ENCODE peak calls at places on chromosomes 6 and 20, in six cellular contexts. K, D, U, W, A and Z are unnamed samples.

GRCh38 chr20:5168582-5169396 is 42.0 kb downstream of the CDS2 start:
- DNase-seq in W (no peak), D (peak), A (no peak), U (no peak), K (no peak), Z (no peak)

GRCh38 chr6:7975764-7976146 is 65.2 kb upstream of the TXNDC5 start:
- DNase-seq in W (peak), D (peak), A (no peak), K (no peak), U (no peak), Z (no peak)

GRCh38 chr20:3777726-3778629 is 3.3 kb downstream of the SPEF1 start:
- DNase-seq in K (peak), U (peak), W (peak), D (peak), A (no peak), Z (no peak)

GRCh38 chr6:135935951-135936601 is 84.6 kb downstream of the PDE7B start:
- DNase-seq in K (no peak), A (no peak), U (peak), D (peak), W (no peak), Z (peak)

GRCh38 chr6:108945686-108946158 is 97.5 kb downstream of the ARMC2 start:
- DNase-seq in U (peak), D (peak), K (peak), W (no peak), A (no peak), Z (no peak)

GRCh38 chr20:64055893-64056638 is 6.6 kb upstream of the SOX18 start:
- DNase-seq in U (peak), W (no peak), D (no peak), A (no peak), K (no peak), Z (no peak)

GRCh38 chr20:17503501-17504325 is 27.5 kb downstream of the BFSP1 start:
- DNase-seq in A (no peak), W (no peak), D (no peak), K (no peak), U (no peak), Z (no peak)

GRCh38 chr6:94389218-94389617 is 969.9 kb upstream of the EPHA7 start:
- DNase-seq in W (no peak), U (no peak), D (no peak), K (no peak), A (no peak), Z (no peak)

GRCh38 chr6:142728910-142729481 is 216.0 kb downstream of the HIVEP2 start:
- DNase-seq in A (no peak), W (peak), U (peak), K (no peak), D (peak), Z (no peak)

GRCh38 chr6:5205877-5206840 is 54.6 kb downstream of the LYRM4 start:
- DNase-seq in D (no peak), A (no peak), K (peak), W (peak), U (peak), Z (no peak)

GRCh38 chr20:58457083-58457680 is 58.0 kb downstream of the APCDD1L start:
- DNase-seq in D (peak), K (no peak), W (no peak), A (peak), U (peak), Z (no peak)

GRCh38 chr6:48541669-48542068 is 430.7 kb upstream of the PTCHD4 start:
- DNase-seq in U (no peak), A (no peak), D (peak), W (no peak), K (no peak), Z (no peak)

GRCh38 chr6:87074051-87074711 is 20.7 kb downstream of the CGA start:
- DNase-seq in W (peak), U (no peak), D (no peak), A (no peak), K (no peak), Z (no peak)

GRCh38 chr6:53926505-53926904 is 131.7 kb downstream of the LRRC1 start:
- DNase-seq in W (no peak), D (peak), K (no peak), U (peak), A (no peak), Z (no peak)

GRCh38 chr6:144008501-144009245 is 614 bp upstream of the PLAGL1 start:
- DNase-seq in A (no peak), D (no peak), K (peak), W (peak), U (no peak), Z (no peak)

GRCh38 chr20:40991181-40991889 is 37.3 kb upstream of the TOP1 start:
- DNase-seq in W (peak), U (no peak), A (no peak), K (no peak), D (no peak), Z (no peak)

GRCh38 chr6:20532881-20533280 is 1.4 kb upstream of the CDKAL1 start:
- DNase-seq in K (no peak), D (no peak), A (no peak), U (no peak), W (no peak), Z (no peak)

GRCh38 chr20:34808583-34808982 is 16.9 kb downstream of the NCOA6 start:
- DNase-seq in U (no peak), D (no peak), K (no peak), W (no peak), A (no peak), Z (no peak)

GRCh38 chr6:30600576-30600975 is 16.5 kb downstream of the PPP1R10 start:
- DNase-seq in K (no peak), D (no peak), A (no peak), W (peak), U (no peak), Z (no peak)

GRCh38 chr6:19434065-19434464 is 403.1 kb upstream of the ID4 start:
- DNase-seq in A (no peak), W (no peak), U (no peak), D (no peak), K (no peak), Z (no peak)

GRCh38 chr20:760751-761417 is 7.4 kb downstream of the SLC52A3 start:
- DNase-seq in U (no peak), W (peak), D (peak), K (no peak), A (no peak), Z (no peak)

GRCh38 chr6:16224409-16224808 is 14.0 kb upstream of the GMPR start:
- DNase-seq in U (no peak), A (no peak), W (no peak), K (no peak), D (no peak), Z (no peak)

GRCh38 chr6:121666809-121667208 is 231.4 kb downstream of the GJA1 start:
- DNase-seq in W (no peak), U (peak), A (peak), D (peak), K (no peak), Z (no peak)

GRCh38 chr20:50282592-50283241 is 92.1 kb downstream of the CEBPB start:
- DNase-seq in W (no peak), K (no peak), A (no peak), D (no peak), U (no peak), Z (no peak)

GRCh38 chr6:33505544-33506330 is 51.4 kb downstream of the ZBTB9 start:
- DNase-seq in U (no peak), W (no peak), K (no peak), A (no peak), D (no peak), Z (no peak)

GRCh38 chr6:36235309-36235708 is 34.6 kb upstream of the PNPLA1 start:
- DNase-seq in D (no peak), K (no peak), W (peak), A (no peak), U (no peak), Z (no peak)

GRCh38 chr6:165889636-165890403 is 226.8 kb upstream of the PDE10A start:
- DNase-seq in W (peak), K (no peak), A (no peak), D (peak), U (peak), Z (no peak)
- TF ChIP-seq CTCF in W (no peak), K (peak), A (peak), D (peak), U (peak), Z (peak)

DNA sequence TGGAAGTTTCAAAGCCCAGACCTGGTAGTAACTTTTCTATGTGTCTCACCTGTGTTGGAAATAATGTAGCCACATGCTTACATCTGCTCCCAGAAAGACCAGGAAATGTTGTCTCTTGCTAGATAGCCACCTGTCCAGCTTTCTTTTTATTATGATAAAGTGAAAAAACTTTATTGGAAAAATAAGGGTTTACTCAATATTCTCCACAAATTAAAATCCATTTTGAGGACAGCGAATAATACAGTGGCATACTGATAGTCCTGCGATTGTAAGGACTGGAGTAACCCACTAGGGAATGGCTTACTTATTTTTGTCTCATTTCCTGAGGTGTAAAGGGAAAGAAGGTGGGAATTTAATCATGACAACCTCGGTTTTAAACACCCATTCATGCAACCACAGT is 100.1 kb downstream of the HFE start:
- DNase-seq in U (no peak), W (no peak), D (no peak), K (no peak), A (no peak), Z (no peak)
- H3K4me3 ChIP-seq in U (no peak), W (no peak), D (no peak), K (no peak), A (no peak), Z (no peak)

DNA sequence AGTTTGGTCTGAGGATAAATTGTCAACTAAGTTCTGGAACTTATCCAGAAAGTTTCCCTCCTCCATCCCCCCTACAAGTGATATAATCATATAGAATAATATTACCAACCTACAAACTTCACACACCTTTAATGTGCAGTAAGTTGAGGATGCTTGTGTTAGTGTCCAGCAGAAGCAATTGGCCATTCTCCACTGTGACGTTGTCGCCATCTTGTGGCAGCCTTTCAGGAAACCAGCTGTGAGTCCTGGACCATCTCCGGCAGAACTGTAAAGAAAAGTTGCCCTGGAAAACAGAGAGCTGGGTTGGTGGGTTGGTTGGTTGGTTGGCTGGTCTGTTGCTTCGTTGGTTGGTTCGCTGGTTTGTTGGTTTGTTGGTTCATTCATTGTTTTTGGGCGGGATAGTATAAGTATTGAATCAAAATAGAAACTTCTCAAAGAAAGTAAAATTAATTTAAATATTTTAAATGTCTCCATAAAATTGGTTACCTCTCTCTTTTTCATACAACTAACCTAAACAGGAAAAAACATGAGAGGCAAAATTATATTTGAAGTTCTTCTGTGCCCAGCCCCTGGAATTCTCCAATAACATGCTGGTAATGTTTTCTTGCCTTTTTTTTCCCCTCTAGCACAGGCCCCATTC is 127.5 kb downstream of the PKHD1 start:
- DNase-seq in A (peak), K (peak), D (peak), W (peak), U (peak), Z (peak)
- TF ChIP-seq CTCF in A (peak), K (peak), D (peak), W (peak), U (peak), Z (peak)

GRCh38 chr20:20363449-20364015 is 4.4 kb upstream of the INSM1 start:
- DNase-seq in K (no peak), W (no peak), D (no peak), A (no peak), U (no peak), Z (no peak)
- H3K4me3 ChIP-seq in K (no peak), W (no peak), D (no peak), A (no peak), U (no peak), Z (no peak)

GRCh38 chr6:45946352-45946751 is 69.3 kb downstream of the CLIC5 start:
- DNase-seq in K (no peak), A (peak), W (no peak), D (peak), U (no peak), Z (peak)
- TF ChIP-seq CTCF in K (no peak), A (peak), W (no peak), D (peak), U (peak), Z (peak)

GRCh38 chr6:12813321-12813720 is 96.8 kb downstream of the PHACTR1 start:
- DNase-seq in U (no peak), W (no peak), D (peak), A (no peak), K (no peak), Z (no peak)
- H3K4me3 ChIP-seq in U (no peak), W (no peak), D (no peak), A (no peak), K (no peak), Z (no peak)

DNA sequence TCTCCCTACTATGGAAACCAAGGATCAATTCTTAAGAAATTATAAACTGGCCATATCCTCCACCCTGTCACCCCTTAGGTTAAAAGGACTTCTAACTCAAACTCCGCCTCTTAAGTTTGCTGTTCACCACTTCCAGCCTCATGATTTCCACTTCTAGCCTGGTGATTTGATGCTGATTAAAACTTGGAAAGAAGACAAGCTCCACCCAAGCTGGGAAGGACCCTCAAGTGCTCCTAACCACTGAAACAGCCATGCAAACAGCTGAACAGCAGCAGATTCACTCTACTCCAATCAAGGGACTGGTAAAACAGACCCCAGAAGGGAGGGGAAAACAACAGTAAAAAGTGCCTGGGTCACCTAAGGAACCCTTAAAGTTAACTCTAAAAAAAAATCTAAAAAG is 10.3 kb downstream of the LCA5 start:
- DNase-seq in D (no peak), W (no peak), K (no peak), A (no peak), U (no peak), Z (no peak)
- TF ChIP-seq CTCF in D (no peak), W (no peak), K (no peak), A (no peak), U (no peak), Z (no peak)